ENCODE peak calls at places on chromosome 18, in six cellular contexts. One of them, this sample, is unnamed.

GRCh38 chr18:9066817-9067306 is 35.6 kb upstream of the NDUFV2 start:
- DNase-seq in AG10803: no peak
- DNase-seq in ovary: no peak
- DNase-seq in tibial nerve: no peak
- DNase-seq in thoracic aorta: no peak
- DNase-seq in endodermal cell: no peak
- DNase-seq in this sample: no peak

GRCh38 chr18:58225101-58225500 is 181.1 kb downstream of the NEDD4L start:
- DNase-seq in AG10803: no peak
- DNase-seq in ovary: no peak
- DNase-seq in tibial nerve: no peak
- DNase-seq in thoracic aorta: no peak
- DNase-seq in endodermal cell: no peak
- DNase-seq in this sample: no peak

GRCh38 chr18:79542213-79542612 is 137.4 kb upstream of the CTDP1 start:
- DNase-seq in AG10803: no peak
- DNase-seq in ovary: no peak
- DNase-seq in tibial nerve: no peak
- DNase-seq in thoracic aorta: no peak
- DNase-seq in endodermal cell: peak
- DNase-seq in this sample: no peak

GRCh38 chr18:63161728-63162195 is 157.8 kb downstream of the BCL2 start:
- DNase-seq in AG10803: peak
- DNase-seq in ovary: peak
- DNase-seq in tibial nerve: no peak
- DNase-seq in thoracic aorta: peak
- DNase-seq in endodermal cell: no peak
- DNase-seq in this sample: peak

GRCh38 chr18:10705786-10706185 is 180.0 kb downstream of the NAPG start:
- DNase-seq in AG10803: no peak
- DNase-seq in ovary: no peak
- DNase-seq in tibial nerve: no peak
- DNase-seq in thoracic aorta: no peak
- DNase-seq in endodermal cell: no peak
- DNase-seq in this sample: no peak

GRCh38 chr18:27921904-27922541 is 254.9 kb downstream of the CDH2 start:
- DNase-seq in AG10803: peak
- DNase-seq in ovary: no peak
- DNase-seq in tibial nerve: no peak
- DNase-seq in thoracic aorta: no peak
- DNase-seq in endodermal cell: peak
- DNase-seq in this sample: no peak

GRCh38 chr18:9734189-9734588 is 26.1 kb downstream of the RAB31 start:
- DNase-seq in AG10803: no peak
- DNase-seq in ovary: no peak
- DNase-seq in tibial nerve: no peak
- DNase-seq in thoracic aorta: no peak
- DNase-seq in endodermal cell: peak
- DNase-seq in this sample: no peak

GRCh38 chr18:24492445-24492844 is 32.0 kb downstream of the HRH4 start:
- DNase-seq in AG10803: no peak
- DNase-seq in ovary: no peak
- DNase-seq in tibial nerve: no peak
- DNase-seq in thoracic aorta: no peak
- DNase-seq in endodermal cell: no peak
- DNase-seq in this sample: no peak

GRCh38 chr18:6949800-6950586 is 167.6 kb downstream of the LAMA1 start:
- DNase-seq in AG10803: no peak
- DNase-seq in ovary: no peak
- DNase-seq in tibial nerve: no peak
- DNase-seq in thoracic aorta: no peak
- DNase-seq in endodermal cell: no peak
- DNase-seq in this sample: no peak

GRCh38 chr18:765764-766549 is 46.1 kb downstream of the YES1 start:
- DNase-seq in AG10803: no peak
- DNase-seq in ovary: no peak
- DNase-seq in tibial nerve: no peak
- DNase-seq in thoracic aorta: no peak
- DNase-seq in endodermal cell: no peak
- DNase-seq in this sample: no peak

GRCh38 chr18:57813245-57813644 is 10.1 kb upstream of the ATP8B1 start:
- DNase-seq in AG10803: peak
- DNase-seq in ovary: no peak
- DNase-seq in tibial nerve: no peak
- DNase-seq in thoracic aorta: no peak
- DNase-seq in endodermal cell: no peak
- DNase-seq in this sample: peak

GRCh38 chr18:28637897-28638296 is 461.0 kb upstream of the CDH2 start:
- DNase-seq in AG10803: no peak
- DNase-seq in ovary: no peak
- DNase-seq in tibial nerve: no peak
- DNase-seq in thoracic aorta: no peak
- DNase-seq in endodermal cell: peak
- DNase-seq in this sample: no peak

GRCh38 chr18:58960946-58961722 is 96.5 kb downstream of the ZNF532 start:
- DNase-seq in AG10803: no peak
- DNase-seq in ovary: no peak
- DNase-seq in tibial nerve: no peak
- DNase-seq in thoracic aorta: peak
- DNase-seq in endodermal cell: peak
- DNase-seq in this sample: no peak

GRCh38 chr18:46282177-46282570 is 178.0 kb downstream of the HAUS1 start:
- DNase-seq in AG10803: no peak
- DNase-seq in ovary: no peak
- DNase-seq in tibial nerve: no peak
- DNase-seq in thoracic aorta: no peak
- DNase-seq in endodermal cell: no peak
- DNase-seq in this sample: no peak

GRCh38 chr18:40094441-40094840 is 1860.6 kb upstream of the PIK3C3 start:
- DNase-seq in AG10803: peak
- DNase-seq in ovary: no peak
- DNase-seq in tibial nerve: no peak
- DNase-seq in thoracic aorta: no peak
- DNase-seq in endodermal cell: no peak
- DNase-seq in this sample: no peak

GRCh38 chr18:27838230-27838629 is 338.7 kb downstream of the CDH2 start:
- DNase-seq in AG10803: no peak
- DNase-seq in ovary: no peak
- DNase-seq in tibial nerve: no peak
- DNase-seq in thoracic aorta: no peak
- DNase-seq in endodermal cell: no peak
- DNase-seq in this sample: no peak

GRCh38 chr18:65659312-65659711 is 91.5 kb upstream of the CDH7 start:
- DNase-seq in AG10803: no peak
- DNase-seq in ovary: no peak
- DNase-seq in tibial nerve: no peak
- DNase-seq in thoracic aorta: no peak
- DNase-seq in endodermal cell: no peak
- DNase-seq in this sample: no peak

GRCh38 chr18:2901405-2901989 is 54.7 kb downstream of the EMILIN2 start:
- DNase-seq in AG10803: peak
- DNase-seq in ovary: no peak
- DNase-seq in tibial nerve: no peak
- DNase-seq in thoracic aorta: no peak
- DNase-seq in endodermal cell: peak
- DNase-seq in this sample: peak

GRCh38 chr18:58505181-58505580 is 123.7 kb downstream of the ALPK2 start:
- DNase-seq in AG10803: no peak
- DNase-seq in ovary: no peak
- DNase-seq in tibial nerve: no peak
- DNase-seq in thoracic aorta: no peak
- DNase-seq in endodermal cell: no peak
- DNase-seq in this sample: no peak

GRCh38 chr18:63606526-63606925 is 19.4 kb downstream of the SERPINB13 start:
- DNase-seq in AG10803: peak
- DNase-seq in ovary: no peak
- DNase-seq in tibial nerve: no peak
- DNase-seq in thoracic aorta: no peak
- DNase-seq in endodermal cell: no peak
- DNase-seq in this sample: no peak

GRCh38 chr18:2979027-2979570 is 33.8 kb downstream of the LPIN2 start:
- DNase-seq in AG10803: peak
- DNase-seq in ovary: no peak
- DNase-seq in tibial nerve: no peak
- DNase-seq in thoracic aorta: no peak
- DNase-seq in endodermal cell: no peak
- DNase-seq in this sample: no peak

DNA sequence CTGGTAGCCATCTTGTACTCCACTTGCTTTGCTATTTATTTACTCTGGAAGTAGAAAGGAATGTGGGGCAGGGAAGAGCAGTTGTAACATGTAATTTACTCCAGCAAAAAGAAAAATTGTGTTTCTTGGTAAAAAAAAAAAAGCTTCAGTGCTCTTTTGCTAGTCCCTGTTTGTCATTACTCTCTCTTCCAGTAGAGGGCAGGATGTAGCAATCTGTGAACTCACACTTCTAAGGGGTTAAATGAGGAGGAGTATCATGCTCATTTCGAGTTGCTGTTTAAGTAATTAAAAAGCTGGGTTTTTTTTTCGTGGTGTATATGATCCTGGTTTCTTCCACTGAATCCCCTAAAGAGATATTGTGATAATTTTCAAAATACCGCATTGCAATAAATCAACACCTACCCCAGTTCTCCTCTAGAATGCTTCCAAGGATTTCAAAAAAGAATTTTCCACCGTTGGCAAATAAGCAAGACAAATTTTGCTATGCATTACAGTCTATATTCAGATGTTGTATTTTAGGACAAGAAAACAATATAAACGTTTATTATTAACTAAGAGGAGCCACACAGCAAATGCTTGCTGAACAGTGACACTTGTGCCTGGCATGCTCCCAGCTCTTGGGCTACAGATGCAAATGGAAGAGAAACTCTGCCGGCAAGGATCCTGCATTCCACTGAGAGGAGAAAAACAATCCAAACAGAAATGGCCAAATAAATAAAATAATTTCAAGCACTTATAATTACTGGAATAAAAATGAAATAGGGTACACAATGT is 261.6 kb downstream of the ASXL3 start:
- DNase-seq in AG10803: peak
- DNase-seq in ovary: no peak
- DNase-seq in tibial nerve: no peak
- DNase-seq in thoracic aorta: no peak
- DNase-seq in endodermal cell: no peak
- DNase-seq in this sample: no peak
- TF ChIP-seq CTCF in AG10803: peak
- TF ChIP-seq CTCF in ovary: no peak
- TF ChIP-seq CTCF in tibial nerve: peak
- TF ChIP-seq CTCF in thoracic aorta: peak
- TF ChIP-seq CTCF in endodermal cell: peak
- TF ChIP-seq CTCF in this sample: peak

GRCh38 chr18:48913201-48913600 is 37.6 kb downstream of the SMAD7 start:
- DNase-seq in AG10803: no peak
- DNase-seq in ovary: no peak
- DNase-seq in tibial nerve: no peak
- DNase-seq in thoracic aorta: no peak
- DNase-seq in endodermal cell: peak
- DNase-seq in this sample: no peak
- TF ChIP-seq CTCF in AG10803: no peak
- TF ChIP-seq CTCF in ovary: no peak
- TF ChIP-seq CTCF in tibial nerve: no peak
- TF ChIP-seq CTCF in thoracic aorta: no peak
- TF ChIP-seq CTCF in endodermal cell: peak
- TF ChIP-seq CTCF in this sample: no peak

GRCh38 chr18:12532661-12533060 is 124.9 kb downstream of the PRELID3A start:
- DNase-seq in AG10803: no peak
- DNase-seq in ovary: no peak
- DNase-seq in tibial nerve: no peak
- DNase-seq in thoracic aorta: no peak
- DNase-seq in endodermal cell: no peak
- DNase-seq in this sample: no peak

GRCh38 chr18:12534820-12535219 is 123.1 kb downstream of the SPIRE1 start:
- DNase-seq in AG10803: no peak
- DNase-seq in ovary: no peak
- DNase-seq in tibial nerve: no peak
- DNase-seq in thoracic aorta: no peak
- DNase-seq in endodermal cell: no peak
- DNase-seq in this sample: no peak

DNA sequence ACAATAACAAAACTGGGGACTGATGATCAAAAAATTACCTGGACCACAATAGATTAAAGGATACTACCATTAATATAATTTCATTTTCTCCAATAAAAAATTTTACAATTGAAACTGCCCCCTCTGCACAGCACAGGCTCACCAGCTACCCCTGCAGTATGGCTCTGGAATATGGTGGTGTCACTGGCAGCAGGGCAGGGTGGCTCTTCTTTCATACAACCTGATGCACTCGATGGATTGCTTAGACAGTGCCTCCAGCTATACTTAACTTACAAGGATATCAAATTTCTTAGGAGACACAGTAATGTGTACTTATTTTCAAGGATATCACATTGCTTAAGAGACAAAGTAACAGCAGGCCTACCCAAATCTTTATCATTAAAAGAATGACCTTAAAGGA is 124.0 kb downstream of the PRELID3A start:
- DNase-seq in AG10803: no peak
- DNase-seq in ovary: no peak
- DNase-seq in tibial nerve: no peak
- DNase-seq in thoracic aorta: no peak
- DNase-seq in endodermal cell: no peak
- DNase-seq in this sample: no peak
- TF ChIP-seq CTCF in AG10803: no peak
- TF ChIP-seq CTCF in ovary: no peak
- TF ChIP-seq CTCF in tibial nerve: no peak
- TF ChIP-seq CTCF in thoracic aorta: no peak
- TF ChIP-seq CTCF in endodermal cell: peak
- TF ChIP-seq CTCF in this sample: peak

GRCh38 chr18:34866310-34866709 is 156.2 kb downstream of the DTNA start:
- DNase-seq in AG10803: no peak
- DNase-seq in ovary: no peak
- DNase-seq in tibial nerve: no peak
- DNase-seq in thoracic aorta: no peak
- DNase-seq in endodermal cell: no peak
- DNase-seq in this sample: no peak

GRCh38 chr18:34864836-34865497 is 154.9 kb downstream of the DTNA start:
- DNase-seq in AG10803: no peak
- DNase-seq in ovary: no peak
- DNase-seq in tibial nerve: no peak
- DNase-seq in thoracic aorta: no peak
- DNase-seq in endodermal cell: no peak
- DNase-seq in this sample: no peak

GRCh38 chr18:34870916-34871315 is 160.8 kb downstream of the DTNA start:
- DNase-seq in AG10803: no peak
- DNase-seq in ovary: no peak
- DNase-seq in tibial nerve: no peak
- DNase-seq in thoracic aorta: no peak
- DNase-seq in endodermal cell: no peak
- DNase-seq in this sample: no peak

GRCh38 chr18:34867520-34867919 is 157.4 kb downstream of the DTNA start:
- DNase-seq in AG10803: no peak
- DNase-seq in ovary: no peak
- DNase-seq in tibial nerve: no peak
- DNase-seq in thoracic aorta: no peak
- DNase-seq in endodermal cell: peak
- DNase-seq in this sample: no peak

GRCh38 chr18:34866739-34867138 is 156.6 kb downstream of the DTNA start:
- DNase-seq in AG10803: peak
- DNase-seq in ovary: no peak
- DNase-seq in tibial nerve: no peak
- DNase-seq in thoracic aorta: no peak
- DNase-seq in endodermal cell: no peak
- DNase-seq in this sample: no peak
- TF ChIP-seq CTCF in AG10803: peak
- TF ChIP-seq CTCF in ovary: no peak
- TF ChIP-seq CTCF in tibial nerve: no peak
- TF ChIP-seq CTCF in thoracic aorta: peak
- TF ChIP-seq CTCF in endodermal cell: peak
- TF ChIP-seq CTCF in this sample: peak

GRCh38 chr18:50218432-50219197 is 23.7 kb upstream of the MYO5B start:
- DNase-seq in AG10803: peak
- DNase-seq in ovary: no peak
- DNase-seq in tibial nerve: no peak
- DNase-seq in thoracic aorta: no peak
- DNase-seq in endodermal cell: peak
- DNase-seq in this sample: no peak
- TF ChIP-seq CTCF in AG10803: peak
- TF ChIP-seq CTCF in ovary: no peak
- TF ChIP-seq CTCF in tibial nerve: no peak
- TF ChIP-seq CTCF in thoracic aorta: no peak
- TF ChIP-seq CTCF in endodermal cell: peak
- TF ChIP-seq CTCF in this sample: peak